ENCODE peak calls at places on chromosomes 1 and 21, in five cellular contexts. X is tibial artery; D is CD8-positive, alpha-beta T cell; F is cardiac muscle cell; Y is pancreas. E is an unnamed sample.

GRCh38 chr1:233707153-233707905 is 93.4 kb downstream of the KCNK1 start:
- DNase-seq in X (no peak), D (no peak), F (peak), Y (peak), E (no peak)

GRCh38 chr1:235131961-235132360 is 3.3 kb upstream of the TOMM20 start:
- DNase-seq in X (no peak), D (no peak), F (no peak), Y (no peak), E (no peak)

GRCh38 chr1:12358499-12358898 is 128.7 kb downstream of the VPS13D start:
- DNase-seq in X (no peak), D (no peak), F (no peak), Y (no peak), E (no peak)

GRCh38 chr1:222540598-222540995 is 7.3 kb downstream of the HHIPL2 start:
- DNase-seq in X (no peak), D (no peak), F (no peak), Y (no peak), E (no peak)

GRCh38 chr1:201565024-201565730 is 26.2 kb downstream of the NAV1 start:
- DNase-seq in X (no peak), D (no peak), F (no peak), Y (no peak), E (peak)

GRCh38 chr21:39938086-39938611 is 70.9 kb downstream of the PCP4 start:
- DNase-seq in X (no peak), D (no peak), F (no peak), Y (no peak), E (no peak)

GRCh38 chr21:46112731-46113215 is 14.9 kb downstream of the COL6A2 start:
- DNase-seq in X (no peak), D (no peak), F (no peak), Y (peak), E (peak)

GRCh38 chr1:67339623-67340343 is 32.1 kb downstream of the IL12RB2 start:
- DNase-seq in X (no peak), D (no peak), F (peak), Y (no peak), E (peak)

GRCh38 chr1:24266398-24266941 is 52.7 kb upstream of the GRHL3 start:
- DNase-seq in X (no peak), D (no peak), F (peak), Y (no peak), E (peak)

GRCh38 chr1:23727362-23727811 is 15.9 kb upstream of the ELOA start:
- DNase-seq in X (peak), D (no peak), F (peak), Y (peak), E (peak)

GRCh38 chr1:197810812-197811211 is 35.5 kb upstream of the DENND1B start:
- DNase-seq in X (no peak), D (no peak), F (no peak), Y (no peak), E (no peak)

GRCh38 chr1:8006037-8006963 is 19.8 kb downstream of the ERRFI1 start:
- DNase-seq in X (no peak), D (no peak), F (no peak), Y (no peak), E (no peak)

GRCh38 chr21:41605178-41605933 is 97.4 kb upstream of the TMPRSS2 start:
- DNase-seq in X (no peak), D (no peak), F (no peak), Y (no peak), E (no peak)

GRCh38 chr1:66412689-66413088 is 121.3 kb upstream of the SGIP1 start:
- DNase-seq in X (no peak), D (no peak), F (peak), Y (no peak), E (peak)

GRCh38 chr1:93964777-93965200 is 55.6 kb upstream of the GCLM start:
- DNase-seq in X (no peak), D (no peak), F (peak), Y (no peak), E (no peak)

GRCh38 chr1:12406218-12407021 is 176.6 kb downstream of the VPS13D start:
- DNase-seq in X (no peak), D (no peak), F (peak), Y (no peak), E (no peak)

GRCh38 chr1:112982328-112982727 is 26.3 kb upstream of the SLC16A1 start:
- DNase-seq in X (no peak), D (no peak), F (no peak), Y (no peak), E (no peak)

GRCh38 chr1:93701619-93702018 is 20.0 kb upstream of the BCAR3 start:
- DNase-seq in X (no peak), D (no peak), F (peak), Y (no peak), E (peak)

GRCh38 chr1:22267413-22268257 is 124.7 kb upstream of the WNT4 start:
- DNase-seq in X (no peak), D (no peak), F (no peak), Y (no peak), E (no peak)

GRCh38 chr1:83954301-83954823 is 44.6 kb downstream of the TTLL7 start:
- DNase-seq in X (no peak), D (no peak), F (no peak), Y (no peak), E (no peak)

GRCh38 chr1:112522621-112523020 is 13.9 kb downstream of the WNT2B start:
- DNase-seq in X (no peak), D (no peak), F (peak), Y (no peak), E (peak)

GRCh38 chr1:65493792-65494191 is 73.3 kb downstream of the LEPR start:
- DNase-seq in X (no peak), D (no peak), F (peak), Y (no peak), E (no peak)

GRCh38 chr1:157540852-157541251 is 11.5 kb downstream of the FCRL5 start:
- DNase-seq in X (no peak), D (no peak), F (no peak), Y (no peak), E (no peak)

GRCh38 chr1:9910080-9910424 is at the start of gene CTNNBIP1:
- DNase-seq in X (no peak), D (no peak), F (no peak), Y (no peak), E (peak)

GRCh38 chr1:228804640-228805413 is 69.5 kb downstream of the RHOU start:
- DNase-seq in X (no peak), D (no peak), F (peak), Y (no peak), E (no peak)

GRCh38 chr1:247335871-247336270 is 4.2 kb upstream of the ZNF496 start:
- DNase-seq in X (no peak), D (no peak), F (peak), Y (no peak), E (peak)

GRCh38 chr1:212609701-212610574 is 1.4 kb downstream of the ATF3 start:
- DNase-seq in X (no peak), D (no peak), F (no peak), Y (no peak), E (peak)

GRCh38 chr1:78177708-78178270 is 132.0 kb downstream of the GIPC2 start:
- DNase-seq in X (no peak), D (no peak), F (no peak), Y (no peak), E (no peak)

GRCh38 chr1:178192686-178193085 is 98.8 kb downstream of the RASAL2 start:
- DNase-seq in X (no peak), D (no peak), F (peak), Y (peak), E (peak)

GRCh38 chr1:17674707-17675505 is 80.2 kb upstream of the ACTL8 start:
- DNase-seq in X (no peak), D (no peak), F (peak), Y (no peak), E (peak)

GRCh38 chr1:183610053-183610452 is 19.8 kb upstream of the NCF2 start:
- DNase-seq in X (no peak), D (no peak), F (no peak), Y (no peak), E (peak)

GRCh38 chr1:168086438-168086837 is 50.3 kb downstream of the GPR161 start:
- DNase-seq in X (no peak), D (no peak), F (no peak), Y (no peak), E (no peak)

GRCh38 chr1:110341146-110341871 is 2.1 kb downstream of the RBM15 start:
- DNase-seq in X (no peak), D (no peak), F (no peak), Y (no peak), E (no peak)

GRCh38 chr1:90387825-90388224 is 329.3 kb downstream of the BARHL2 start:
- DNase-seq in X (no peak), D (no peak), F (peak), Y (no peak), E (no peak)

GRCh38 chr1:159778266-159778665 is 2.5 kb upstream of the DUSP23 start:
- DNase-seq in X (no peak), D (no peak), F (no peak), Y (no peak), E (no peak)

GRCh38 chr1:159783724-159784123 is 3.0 kb downstream of the DUSP23 start:
- DNase-seq in X (no peak), D (no peak), F (peak), Y (no peak), E (no peak)

GRCh38 chr1:159781992-159782391 is 1.2 kb downstream of the DUSP23 start:
- DNase-seq in X (no peak), D (no peak), F (no peak), Y (no peak), E (peak)

GRCh38 chr1:159779403-159779851 is 1.3 kb upstream of the DUSP23 start:
- DNase-seq in X (no peak), D (no peak), F (peak), Y (no peak), E (peak)

DNA sequence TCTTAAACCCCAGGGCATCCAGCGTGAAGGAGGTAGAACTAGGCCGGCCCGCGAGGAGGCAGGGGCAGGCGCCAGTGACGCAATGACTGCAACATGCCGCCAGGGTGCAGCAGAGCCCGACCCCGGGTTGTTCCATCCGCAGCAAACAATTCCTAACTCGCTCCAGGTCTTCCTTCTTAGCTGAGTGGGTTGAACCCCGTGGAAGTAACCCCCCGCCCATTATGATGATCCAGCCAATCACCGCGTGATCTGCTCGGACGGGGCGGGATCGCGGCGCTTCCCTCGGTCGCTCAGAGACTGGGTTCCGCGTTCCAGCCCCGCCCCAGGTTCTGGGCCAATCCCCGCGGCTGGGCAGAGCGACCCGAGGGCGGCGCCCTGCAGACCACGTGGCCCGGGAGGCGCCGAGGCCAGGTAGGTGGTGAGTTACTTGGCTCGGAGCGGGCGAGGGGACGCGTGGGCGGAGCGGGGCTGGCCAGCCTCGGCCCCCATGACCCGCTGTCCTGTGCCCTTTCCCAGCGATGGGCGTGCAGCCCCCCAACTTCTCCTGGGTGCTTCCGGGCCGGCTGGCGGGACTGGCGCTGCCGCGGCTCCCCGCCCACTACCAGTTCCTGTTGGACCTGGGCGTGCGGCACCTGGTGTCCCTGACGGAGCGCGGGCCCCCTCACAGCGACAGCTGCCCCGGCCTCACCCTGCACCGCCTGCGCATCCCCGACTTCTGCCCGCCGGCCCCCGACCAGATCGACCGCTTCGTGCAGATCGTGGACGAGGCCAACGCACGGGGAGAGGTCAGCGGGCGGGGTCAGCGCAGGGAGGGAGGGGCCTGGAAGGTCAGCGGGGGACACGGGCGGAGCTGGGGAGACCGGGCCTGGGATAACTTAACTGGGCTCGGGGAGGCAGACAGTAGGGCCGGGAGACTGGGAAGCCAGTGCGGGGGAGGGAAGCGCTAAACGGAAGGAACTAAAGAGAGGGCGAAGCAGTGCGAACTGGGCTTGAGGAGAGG is at the start of gene DUSP23:
- DNase-seq in X (peak), D (peak), F (peak), Y (peak), E (peak)
- H3K4me3 ChIP-seq in X (peak), D (peak), F (peak), Y (peak), E (peak)

GRCh38 chr1:166972193-166972592 is 3.1 kb downstream of the ILDR2 start:
- DNase-seq in X (no peak), D (no peak), F (no peak), Y (no peak), E (no peak)

GRCh38 chr1:166969074-166969677 is 6.2 kb downstream of the ILDR2 start:
- DNase-seq in X (no peak), D (no peak), F (no peak), Y (no peak), E (no peak)

GRCh38 chr1:166972827-166973226 is 2.5 kb downstream of the ILDR2 start:
- DNase-seq in X (no peak), D (no peak), F (no peak), Y (no peak), E (no peak)

GRCh38 chr1:166974647-166975345 is 544 bp downstream of the ILDR2 start:
- DNase-seq in X (no peak), D (no peak), F (no peak), Y (no peak), E (no peak)

DNA sequence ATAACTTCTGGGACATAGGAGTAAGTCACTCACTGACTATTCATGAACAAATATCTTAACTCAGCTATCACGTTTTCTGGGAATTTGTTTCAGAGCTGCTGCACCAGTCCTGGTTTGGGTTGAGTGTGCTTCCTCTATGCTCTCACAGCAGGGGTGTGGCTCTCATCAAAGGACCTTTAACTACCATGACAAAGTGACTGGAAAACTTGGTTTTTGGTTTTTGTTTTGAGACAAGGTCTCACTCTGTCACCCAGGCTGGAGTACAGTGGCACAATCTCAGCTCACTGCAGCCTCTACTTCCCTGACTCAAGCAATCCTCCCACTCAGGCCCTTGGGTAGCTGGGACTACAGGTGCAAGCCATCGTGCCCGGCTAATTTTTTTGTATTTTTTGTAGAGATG is 4.1 kb downstream of the ILDR2 start:
- DNase-seq in X (no peak), D (no peak), F (no peak), Y (no peak), E (no peak)
- H3K4me3 ChIP-seq in X (no peak), D (no peak), F (no peak), Y (no peak), E (no peak)

GRCh38 chr1:26288311-26288941 is 8.5 kb downstream of the SH3BGRL3 start:
- DNase-seq in X (no peak), D (no peak), F (no peak), Y (no peak), E (peak)

GRCh38 chr1:26290416-26291261 is 10.8 kb downstream of the SH3BGRL3 start:
- DNase-seq in X (no peak), D (no peak), F (no peak), Y (no peak), E (peak)

GRCh38 chr1:26291433-26291832 is 11.5 kb downstream of the SH3BGRL3 start:
- DNase-seq in X (no peak), D (no peak), F (no peak), Y (no peak), E (no peak)

GRCh38 chr1:26289158-26290059 is 9.5 kb downstream of the SH3BGRL3 start:
- DNase-seq in X (no peak), D (no peak), F (no peak), Y (no peak), E (peak)

DNA sequence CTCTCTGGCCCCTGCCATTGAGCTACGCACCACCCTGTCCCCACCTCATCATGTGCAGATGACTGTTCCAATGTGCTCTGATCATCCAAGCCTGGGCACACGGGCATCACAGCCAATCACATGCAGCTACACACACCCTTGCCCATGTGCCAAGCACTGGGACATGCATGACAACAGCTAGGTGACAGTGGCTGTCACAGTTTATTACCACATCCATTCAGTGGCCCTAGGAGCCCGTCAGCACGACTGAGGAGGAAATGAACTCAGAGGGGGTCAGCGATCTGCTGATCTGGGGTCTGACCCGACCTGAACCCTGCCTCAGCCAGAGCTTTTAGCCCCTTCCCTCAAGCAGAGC is 10.2 kb downstream of the SH3BGRL3 start:
- DNase-seq in X (no peak), D (no peak), F (no peak), Y (no peak), E (peak)
- H3K4me3 ChIP-seq in X (no peak), D (no peak), F (no peak), Y (no peak), E (no peak)

DNA sequence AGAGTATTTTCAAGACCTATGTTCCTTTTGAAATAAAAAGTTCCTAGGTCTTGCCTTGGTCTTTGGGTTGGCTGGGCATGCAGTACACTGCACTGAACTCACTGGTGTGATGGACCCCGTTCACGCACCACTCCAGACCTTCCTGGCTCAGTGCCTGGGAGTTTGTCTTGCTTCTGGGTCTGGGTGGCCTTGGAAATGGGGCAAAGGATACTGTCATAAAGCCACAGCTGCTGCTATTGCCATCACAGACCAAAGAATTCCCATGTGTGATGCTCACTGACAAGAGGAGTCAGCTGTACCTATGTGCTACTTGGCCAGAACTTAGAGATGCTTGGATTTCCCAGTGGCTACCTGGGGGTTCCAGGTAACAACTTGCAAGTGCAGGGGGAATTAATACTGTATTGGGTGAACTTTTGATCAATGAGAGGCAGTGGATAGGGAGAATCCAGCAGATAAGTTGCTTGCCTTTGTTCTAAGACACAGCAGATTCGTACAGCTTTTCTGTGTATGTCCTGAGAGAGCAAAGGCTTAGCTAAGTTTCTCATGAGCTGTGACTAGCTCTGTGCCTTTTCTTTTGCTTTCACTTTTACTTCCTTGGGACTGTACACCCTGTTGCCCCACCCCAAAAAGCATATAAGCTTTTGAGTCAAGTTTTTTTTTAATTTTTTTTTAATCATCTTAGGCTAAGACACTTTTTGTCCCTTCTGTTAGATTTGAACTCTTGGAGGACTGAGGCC is 115.3 kb downstream of the RUNX1 start:
- DNase-seq in X (no peak), D (no peak), F (no peak), Y (no peak), E (no peak)
- H3K4me3 ChIP-seq in X (no peak), D (peak), F (no peak), Y (no peak), E (no peak)

GRCh38 chr21:44353200-44353970 is at the start of gene TRPM2:
- DNase-seq in X (no peak), D (no peak), F (peak), Y (peak), E (peak)

GRCh38 chr21:44351535-44352252 is 1.7 kb upstream of the TRPM2 start:
- DNase-seq in X (no peak), D (no peak), F (no peak), Y (no peak), E (peak)

GRCh38 chr21:44352253-44352860 is 1.1 kb upstream of the TRPM2 start:
- DNase-seq in X (no peak), D (no peak), F (no peak), Y (no peak), E (peak)

GRCh38 chr21:44354775-44355771 is 1.7 kb downstream of the TRPM2 start:
- DNase-seq in X (no peak), D (no peak), F (no peak), Y (no peak), E (peak)

DNA sequence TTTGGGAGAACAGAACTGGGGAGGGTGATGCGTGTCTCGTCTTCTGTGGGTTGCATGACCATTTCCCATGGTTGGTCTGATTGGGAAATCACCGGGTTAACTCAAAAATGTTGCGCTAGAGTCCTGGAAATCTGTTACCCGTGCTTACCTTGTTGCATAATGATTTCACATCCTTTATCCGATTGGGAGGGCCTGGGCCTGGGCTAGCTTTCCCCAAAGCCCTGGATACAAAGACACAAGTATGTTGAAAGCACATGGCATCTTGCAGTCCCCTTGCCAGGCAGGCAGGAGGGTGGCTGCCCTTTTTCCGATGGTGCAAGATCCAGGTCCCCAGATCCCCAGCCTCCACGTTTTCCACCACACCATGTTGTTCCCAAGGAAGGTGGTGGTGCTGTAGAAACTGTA is 582 bp downstream of the TRPM2 start:
- DNase-seq in X (no peak), D (no peak), F (no peak), Y (no peak), E (peak)
- H3K4me3 ChIP-seq in X (peak), D (peak), F (no peak), Y (no peak), E (no peak)

E was measured in osteoblast.